ENCODE peak calls at places on chromosomes 13 and 19, in four cellular contexts. D, V, T and Y are unnamed samples.

GRCh38 chr19:46755853-46756543 is 9.7 kb upstream of the STRN4 start:
- DNase-seq in D (no peak), V (no peak), T (peak), Y (no peak)

GRCh38 chr13:80084086-80084676 is 256.7 kb downstream of the SPRY2 start:
- DNase-seq in D (no peak), V (no peak), T (no peak), Y (no peak)

GRCh38 chr19:7909471-7910067 is 5.1 kb upstream of the TGFBR3L start:
- DNase-seq in D (no peak), V (no peak), T (no peak), Y (no peak)

GRCh38 chr13:95087746-95088305 is 213.4 kb downstream of the ABCC4 start:
- DNase-seq in D (no peak), V (no peak), T (no peak), Y (no peak)

GRCh38 chr19:48997972-48998371 is 4.3 kb downstream of the RUVBL2 start:
- DNase-seq in D (peak), V (peak), T (no peak), Y (no peak)

GRCh38 chr13:44972956-44973581 is 16.2 kb downstream of the NUFIP1 start:
- DNase-seq in D (peak), V (peak), T (no peak), Y (no peak)

GRCh38 chr13:112652512-112653458 is 37.1 kb upstream of the ATP11A start:
- DNase-seq in D (no peak), V (no peak), T (no peak), Y (no peak)

GRCh38 chr19:28504139-28504538 is 708.8 kb downstream of the UQCRFS1 start:
- DNase-seq in D (no peak), V (no peak), T (peak), Y (no peak)

GRCh38 chr19:34493038-34493648 is 11.6 kb downstream of the WTIP start:
- DNase-seq in D (no peak), V (no peak), T (no peak), Y (no peak)

GRCh38 chr13:33080962-33081655 is 64.9 kb downstream of the KL start:
- DNase-seq in D (no peak), V (no peak), T (no peak), Y (no peak)

GRCh38 chr19:14080887-14081796 is 4.4 kb downstream of the C19orf67 start:
- DNase-seq in D (peak), V (peak), T (peak), Y (peak)

GRCh38 chr13:61466280-61466679 is 50.6 kb upstream of the PCDH20 start:
- DNase-seq in D (peak), V (peak), T (no peak), Y (no peak)

GRCh38 chr19:5032101-5032967 is 63.4 kb downstream of the KDM4B start:
- DNase-seq in D (peak), V (peak), T (no peak), Y (no peak)

GRCh38 chr13:93243375-93244063 is 16.9 kb downstream of the GPC6 start:
- DNase-seq in D (no peak), V (no peak), T (no peak), Y (no peak)

GRCh38 chr13:27962982-27963381 is 6.1 kb downstream of the CDX2 start:
- DNase-seq in D (no peak), V (no peak), T (no peak), Y (no peak)

GRCh38 chr13:62629618-62630017 is 1214.0 kb upstream of the PCDH20 start:
- DNase-seq in D (no peak), V (no peak), T (no peak), Y (no peak)

GRCh38 chr13:93915269-93915809 is 564.1 kb downstream of the DCT start:
- DNase-seq in D (no peak), V (no peak), T (no peak), Y (no peak)

GRCh38 chr13:32530841-32531253 is 7.7 kb downstream of the N4BP2L2 start:
- DNase-seq in D (no peak), V (no peak), T (no peak), Y (no peak)

GRCh38 chr13:31797154-31797775 is 57.9 kb downstream of the RXFP2 start:
- DNase-seq in D (peak), V (peak), T (no peak), Y (no peak)

GRCh38 chr19:2613507-2614295 is 88.8 kb downstream of the GNG7 start:
- DNase-seq in D (peak), V (peak), T (peak), Y (peak)

GRCh38 chr19:21328402-21328801 is 808 bp downstream of the ZNF708 start:
- DNase-seq in D (peak), V (peak), T (no peak), Y (peak)

GRCh38 chr19:1429750-1430149 is 8.4 kb upstream of the RPS15 start:
- DNase-seq in D (no peak), V (no peak), T (no peak), Y (no peak)

GRCh38 chr19:48194041-48194871 is 23.8 kb downstream of the ZSWIM9 start:
- DNase-seq in D (peak), V (peak), T (no peak), Y (peak)

GRCh38 chr19:13861392-13861713 is 15.6 kb upstream of the NANOS3 start:
- DNase-seq in D (no peak), V (no peak), T (no peak), Y (no peak)

GRCh38 chr19:33404506-33404905 is 31.0 kb downstream of the CEBPG start:
- DNase-seq in D (no peak), V (no peak), T (peak), Y (no peak)

GRCh38 chr13:40096357-40096911 is 441.0 kb downstream of the COG6 start:
- DNase-seq in D (peak), V (no peak), T (no peak), Y (no peak)

GRCh38 chr13:99192480-99192879 is 8.2 kb upstream of the UBAC2 start:
- DNase-seq in D (no peak), V (no peak), T (no peak), Y (no peak)

GRCh38 chr13:69589531-69589930 is 518.1 kb upstream of the ATXN8OS start:
- DNase-seq in D (no peak), V (no peak), T (no peak), Y (no peak)

GRCh38 chr19:3547767-3548282 is 8.9 kb downstream of the TEKTIP1 start:
- DNase-seq in D (no peak), V (no peak), T (no peak), Y (no peak)

GRCh38 chr19:3284759-3285646 is 60.5 kb downstream of the CELF5 start:
- DNase-seq in D (peak), V (peak), T (no peak), Y (no peak)

GRCh38 chr19:1805401-1806183 is 6.5 kb downstream of the ATP8B3 start:
- DNase-seq in D (no peak), V (no peak), T (no peak), Y (no peak)

GRCh38 chr13:57874530-57874929 is 243.0 kb downstream of the PCDH17 start:
- DNase-seq in D (no peak), V (peak), T (no peak), Y (peak)

GRCh38 chr13:47399599-47399998 is 502.7 kb upstream of the HTR2A start:
- DNase-seq in D (no peak), V (no peak), T (no peak), Y (no peak)

GRCh38 chr13:104286566-104287290 is 1220.5 kb upstream of the SLC10A2 start:
- DNase-seq in D (peak), V (no peak), T (no peak), Y (no peak)

GRCh38 chr13:94329277-94329676 is 150.2 kb downstream of the DCT start:
- DNase-seq in D (no peak), V (no peak), T (peak), Y (no peak)

GRCh38 chr13:110289661-110290060 is 17.3 kb downstream of the COL4A1 start:
- DNase-seq in D (no peak), V (no peak), T (peak), Y (no peak)

DNA sequence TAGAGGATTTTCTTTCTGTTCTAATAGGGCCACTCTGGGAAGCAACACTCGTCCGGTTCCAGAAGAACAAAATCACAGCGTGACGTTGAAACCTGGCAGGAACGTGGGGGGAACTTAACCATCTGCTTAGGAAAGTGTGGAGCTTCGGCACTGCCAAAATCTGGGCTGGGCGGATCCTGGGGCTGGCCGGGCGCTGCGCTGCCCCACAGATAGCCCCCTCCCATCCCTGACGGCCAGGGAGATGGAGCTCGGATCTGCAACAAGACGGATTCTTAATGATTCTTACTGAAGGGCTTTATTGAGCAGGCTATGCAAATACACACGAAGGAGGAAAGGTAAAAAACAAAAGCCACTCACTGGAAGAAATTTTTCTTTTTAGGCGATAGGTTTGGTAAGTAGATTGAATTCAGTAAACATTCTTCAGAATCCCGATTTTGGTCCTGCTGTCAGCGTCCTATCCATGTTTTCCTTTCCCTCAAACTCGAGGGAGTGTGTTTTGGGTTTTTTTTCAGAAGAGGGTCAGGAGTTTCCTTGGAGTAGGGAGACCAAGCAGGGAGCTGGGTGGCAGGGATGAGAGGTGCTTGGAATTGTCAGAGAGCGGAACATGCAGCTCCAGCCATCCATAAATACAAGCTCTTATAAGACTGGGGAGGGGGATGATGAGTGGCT is 1.4 kb upstream of the PCDH8 start:
- DNase-seq in D (peak), V (no peak), T (no peak), Y (no peak)
- H3K4me3 ChIP-seq in D (no peak), V (no peak), T (no peak), Y (no peak)

GRCh38 chr19:41426116-41426841 is 895 bp downstream of the B3GNT8 start:
- DNase-seq in D (no peak), V (peak), T (no peak), Y (no peak)

GRCh38 chr19:41425174-41426115 is 1.7 kb downstream of the B3GNT8 start:
- DNase-seq in D (no peak), V (no peak), T (no peak), Y (no peak)

GRCh38 chr19:41427647-41428480 is 690 bp upstream of the B3GNT8 start:
- DNase-seq in D (peak), V (peak), T (no peak), Y (no peak)

GRCh38 chr19:41428481-41428859 is 1.3 kb upstream of the B3GNT8 start:
- DNase-seq in D (no peak), V (no peak), T (no peak), Y (no peak)

DNA sequence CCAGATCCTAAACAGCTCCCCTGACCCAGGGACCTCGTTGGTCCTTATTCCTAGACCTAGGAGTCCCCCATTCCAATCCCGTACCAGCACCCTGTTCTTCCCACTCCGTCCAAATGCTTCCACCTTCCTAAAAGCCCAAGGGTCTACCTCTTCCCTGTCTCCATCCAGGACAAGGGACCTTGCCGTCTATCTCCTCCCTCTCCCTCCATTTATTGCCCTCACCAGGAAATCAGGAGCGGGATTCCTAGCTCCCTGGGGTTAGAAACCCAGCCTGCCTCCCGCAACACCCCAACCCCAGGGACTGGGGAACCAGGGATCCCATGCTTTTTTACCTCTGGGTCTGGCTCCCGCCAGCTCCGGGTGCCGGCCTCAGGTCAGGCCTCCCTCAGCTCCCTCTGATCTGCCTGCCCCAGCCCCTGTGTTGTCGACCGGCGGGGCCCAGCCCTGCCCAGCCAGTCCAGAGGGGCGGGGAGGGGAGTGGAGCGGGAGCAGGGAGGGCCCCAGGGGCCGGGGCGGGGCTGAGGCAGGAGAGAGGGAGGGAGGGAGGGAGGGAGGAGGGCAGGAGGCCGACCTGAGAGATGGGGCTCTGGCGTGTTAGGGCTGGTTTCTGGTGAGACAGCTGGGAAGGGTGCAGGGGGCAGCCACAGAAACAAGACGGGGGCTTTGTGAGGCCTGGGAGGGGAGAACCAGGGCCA is at the start of gene B3GNT8:
- DNase-seq in D (peak), V (peak), T (peak), Y (no peak)
- H3K4me3 ChIP-seq in D (peak), V (peak), T (peak), Y (no peak)

GRCh38 chr19:16370671-16371391 is 46.2 kb downstream of the KLF2 start:
- DNase-seq in D (no peak), V (no peak), T (no peak), Y (peak)
- H3K4me3 ChIP-seq in D (no peak), V (no peak), T (no peak), Y (peak)

GRCh38 chr19:32219881-32220552 is 125.4 kb upstream of the ZNF507 start:
- DNase-seq in D (no peak), V (no peak), T (no peak), Y (no peak)
- H3K4me3 ChIP-seq in D (no peak), V (no peak), T (no peak), Y (no peak)

DNA sequence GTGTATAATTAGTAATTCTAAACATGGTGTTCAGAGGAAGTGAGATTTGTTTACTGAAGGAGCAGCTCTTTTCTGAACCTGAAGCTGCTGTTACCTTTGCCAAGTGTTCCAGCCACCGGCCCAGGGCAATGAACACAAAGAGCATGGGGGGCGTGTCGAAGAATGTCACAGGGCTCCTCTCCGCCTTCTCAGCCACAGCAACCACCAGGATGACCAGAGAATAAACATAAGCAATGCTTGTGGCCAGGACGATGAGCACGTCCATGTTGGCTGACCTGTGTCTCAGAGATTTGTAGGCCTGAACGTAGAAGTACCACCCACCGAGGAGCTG is 53.1 kb downstream of the ATP7B start:
- DNase-seq in D (no peak), V (no peak), T (no peak), Y (no peak)
- H3K4me3 ChIP-seq in D (no peak), V (no peak), T (no peak), Y (no peak)